ENCODE peak calls at places on chromosomes 16 and 17, in seven cellular contexts. D is astrocyte of the spinal cord, Q is AG04450, T is AG10803, P is fibroblast of the aortic adventitia, H is IMR-90, V is AG09309. O is an unnamed sample.

GRCh38 chr17:19713901-19714361 is 2.5 kb downstream of the SLC47A2 start:
- DNase-seq in D (no peak), Q (no peak), T (no peak), P (no peak), H (no peak), V (no peak), O (no peak)

GRCh38 chr17:50861822-50862528 is 4.2 kb downstream of the TOB1 start:
- DNase-seq in D (no peak), Q (no peak), T (peak), P (no peak), H (no peak), V (no peak), O (no peak)

GRCh38 chr17:57050303-57050702 is 34.7 kb upstream of the AKAP1 start:
- DNase-seq in D (no peak), Q (no peak), T (no peak), P (no peak), H (no peak), V (no peak), O (no peak)

GRCh38 chr17:48541574-48542113 is 3.3 kb downstream of the HOXB2 start:
- DNase-seq in D (peak), Q (no peak), T (peak), P (peak), H (peak), V (no peak), O (no peak)

GRCh38 chr17:34639706-34640425 is 60.5 kb downstream of the TMEM132E start:
- DNase-seq in D (no peak), Q (no peak), T (no peak), P (no peak), H (no peak), V (no peak), O (no peak)

GRCh38 chr16:61862221-61862620 is 174.0 kb downstream of the CDH8 start:
- DNase-seq in D (no peak), Q (no peak), T (no peak), P (no peak), H (no peak), V (no peak), O (no peak)

GRCh38 chr16:4475880-4476790 is at the start of gene HMOX2:
- DNase-seq in D (peak), Q (no peak), T (peak), P (peak), H (peak), V (no peak), O (peak)

GRCh38 chr16:54522596-54522995 is 236.0 kb upstream of the IRX3 start:
- DNase-seq in D (peak), Q (no peak), T (no peak), P (no peak), H (no peak), V (no peak), O (no peak)

GRCh38 chr17:78999947-79000395 is 9.6 kb downstream of the CANT1 start:
- DNase-seq in D (no peak), Q (no peak), T (no peak), P (no peak), H (no peak), V (no peak), O (no peak)

GRCh38 chr17:12180644-12181261 is 160.1 kb downstream of the MAP2K4 start:
- DNase-seq in D (peak), Q (peak), T (peak), P (peak), H (peak), V (peak), O (peak)

GRCh38 chr17:51869387-51869786 is 289.1 kb downstream of the CA10 start:
- DNase-seq in D (no peak), Q (no peak), T (no peak), P (no peak), H (no peak), V (no peak), O (no peak)

GRCh38 chr17:79850571-79851460 is 11.6 kb upstream of the CBX4 start:
- DNase-seq in D (peak), Q (no peak), T (peak), P (peak), H (peak), V (no peak), O (no peak)

GRCh38 chr17:10699861-10700260 is 2.5 kb downstream of the ADPRM start:
- DNase-seq in D (no peak), Q (no peak), T (peak), P (no peak), H (no peak), V (no peak), O (no peak)

GRCh38 chr16:49165025-49165424 is 116.6 kb downstream of the CBLN1 start:
- DNase-seq in D (no peak), Q (no peak), T (no peak), P (no peak), H (no peak), V (no peak), O (no peak)

GRCh38 chr16:68235882-68236803 is at the start of gene ESRP2:
- DNase-seq in D (no peak), Q (no peak), T (no peak), P (no peak), H (no peak), V (no peak), O (no peak)

GRCh38 chr17:6789146-6789545 is 13.1 kb downstream of the FBXO39 start:
- DNase-seq in D (no peak), Q (no peak), T (no peak), P (no peak), H (no peak), V (no peak), O (no peak)

GRCh38 chr17:17749921-17750320 is 68.7 kb downstream of the RAI1 start:
- DNase-seq in D (peak), Q (no peak), T (peak), P (peak), H (peak), V (no peak), O (no peak)

GRCh38 chr17:75113798-75114551 is 4.2 kb downstream of the ARMC7 start:
- DNase-seq in D (peak), Q (peak), T (peak), P (peak), H (peak), V (peak), O (peak)

GRCh38 chr17:74108126-74108705 is 95.3 kb upstream of the RPL38 start:
- DNase-seq in D (no peak), Q (no peak), T (no peak), P (no peak), H (no peak), V (no peak), O (no peak)

GRCh38 chr16:77736879-77737278 is 14.6 kb downstream of the NUDT7 start:
- DNase-seq in D (no peak), Q (no peak), T (no peak), P (no peak), H (no peak), V (no peak), O (no peak)

GRCh38 chr16:20102021-20102420 is 28.3 kb upstream of the GPR139 start:
- DNase-seq in D (no peak), Q (no peak), T (no peak), P (no peak), H (no peak), V (no peak), O (no peak)

GRCh38 chr17:9360610-9361571 is 214.7 kb downstream of the STX8 start:
- DNase-seq in D (peak), Q (peak), T (peak), P (peak), H (peak), V (peak), O (no peak)

GRCh38 chr17:51322390-51323029 is 62.2 kb downstream of the UTP18 start:
- DNase-seq in D (no peak), Q (no peak), T (peak), P (peak), H (peak), V (peak), O (no peak)

GRCh38 chr16:80527297-80527696 is 13.5 kb upstream of the DYNLRB2 start:
- DNase-seq in D (peak), Q (no peak), T (peak), P (peak), H (peak), V (no peak), O (no peak)
- TF ChIP-seq CTCF in D (peak), Q (peak), T (peak), P (peak), H (peak), V (peak), O (peak)

GRCh38 chr16:88771294-88771772 is 13.7 kb downstream of the PIEZO1 start:
- DNase-seq in D (no peak), Q (no peak), T (no peak), P (no peak), H (no peak), V (no peak), O (no peak)

GRCh38 chr16:88772871-88773811 is 11.9 kb downstream of the PIEZO1 start:
- DNase-seq in D (peak), Q (peak), T (peak), P (peak), H (peak), V (peak), O (peak)

GRCh38 chr16:88769617-88770458 is 15.2 kb downstream of the PIEZO1 start:
- DNase-seq in D (peak), Q (no peak), T (no peak), P (no peak), H (no peak), V (no peak), O (no peak)

GRCh38 chr16:88768041-88768876 is 16.8 kb downstream of the PIEZO1 start:
- DNase-seq in D (peak), Q (no peak), T (peak), P (peak), H (peak), V (no peak), O (no peak)

DNA sequence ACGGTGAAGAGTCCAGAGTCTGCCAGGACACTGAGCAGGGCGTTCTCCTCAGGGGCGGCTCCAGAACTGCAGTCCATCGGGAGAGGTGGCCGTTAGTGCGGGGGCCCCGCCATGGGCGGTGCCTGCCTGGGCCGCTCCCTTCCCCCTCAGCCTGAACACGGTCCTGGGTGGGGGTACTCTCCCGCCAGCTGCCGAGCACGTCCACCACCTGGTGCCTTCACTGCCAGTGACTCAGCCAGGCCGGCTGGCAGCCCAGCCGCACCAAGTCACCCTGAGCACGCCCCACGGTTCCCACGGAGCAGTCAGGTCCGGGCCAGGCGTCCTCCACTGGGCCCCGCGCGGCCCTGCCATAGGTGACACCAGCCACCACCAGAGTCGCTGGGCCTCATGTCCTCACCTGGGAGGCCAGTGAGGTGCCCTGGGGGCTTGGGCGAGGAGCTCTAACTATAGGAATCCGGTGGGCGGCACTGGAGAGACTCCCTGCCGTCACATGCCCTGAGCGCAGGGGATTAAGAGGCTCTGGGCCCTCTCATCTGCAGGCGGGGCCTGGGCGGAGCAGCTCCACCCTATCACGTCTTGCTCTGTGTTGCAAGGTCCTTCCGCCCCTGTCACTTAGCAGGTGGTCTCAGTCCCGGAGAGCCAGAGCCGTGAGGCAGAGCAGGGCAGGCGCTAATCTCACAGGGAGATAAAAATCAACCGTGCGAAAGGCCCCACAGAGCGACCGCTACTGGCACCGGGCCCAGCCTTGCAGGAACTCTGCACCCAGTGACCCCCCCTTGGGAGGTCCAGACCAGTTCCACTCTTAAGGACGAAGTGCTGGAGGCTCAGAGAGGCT is 14.3 kb downstream of the PIEZO1 start:
- DNase-seq in D (peak), Q (peak), T (no peak), P (no peak), H (peak), V (no peak), O (no peak)
- H3K4me3 ChIP-seq in D (no peak), Q (peak), T (no peak), P (no peak), H (no peak), V (no peak), O (no peak)

GRCh38 chr16:10980811-10981210 is 36.4 kb downstream of the CLEC16A start:
- DNase-seq in D (no peak), Q (no peak), T (no peak), P (no peak), H (no peak), V (no peak), O (no peak)

GRCh38 chr16:10983175-10983558 is 38.8 kb downstream of the CLEC16A start:
- DNase-seq in D (no peak), Q (no peak), T (no peak), P (no peak), H (no peak), V (no peak), O (no peak)

GRCh38 chr16:10982430-10983174 is 38.2 kb downstream of the CLEC16A start:
- DNase-seq in D (no peak), Q (no peak), T (no peak), P (no peak), H (peak), V (no peak), O (no peak)

GRCh38 chr16:10979717-10980601 is 35.6 kb downstream of the CLEC16A start:
- DNase-seq in D (peak), Q (no peak), T (peak), P (peak), H (no peak), V (no peak), O (no peak)

GRCh38 chr16:10981697-10982216 is 37.4 kb downstream of the CLEC16A start:
- DNase-seq in D (no peak), Q (no peak), T (no peak), P (no peak), H (no peak), V (no peak), O (no peak)
- TF ChIP-seq CTCF in D (peak), Q (peak), T (peak), P (peak), H (peak), V (peak), O (peak)

GRCh38 chr17:33438578-33438977 is 145.5 kb upstream of the ASIC2 start:
- DNase-seq in D (no peak), Q (no peak), T (no peak), P (no peak), H (no peak), V (no peak), O (no peak)

GRCh38 chr17:33447090-33447489 is 154.0 kb upstream of the ASIC2 start:
- DNase-seq in D (no peak), Q (no peak), T (no peak), P (no peak), H (no peak), V (no peak), O (no peak)

GRCh38 chr17:33438136-33438535 is 145.0 kb upstream of the ASIC2 start:
- DNase-seq in D (no peak), Q (no peak), T (peak), P (no peak), H (no peak), V (no peak), O (no peak)

GRCh38 chr17:33444731-33445130 is 151.6 kb upstream of the ASIC2 start:
- DNase-seq in D (no peak), Q (no peak), T (no peak), P (no peak), H (no peak), V (no peak), O (no peak)

DNA sequence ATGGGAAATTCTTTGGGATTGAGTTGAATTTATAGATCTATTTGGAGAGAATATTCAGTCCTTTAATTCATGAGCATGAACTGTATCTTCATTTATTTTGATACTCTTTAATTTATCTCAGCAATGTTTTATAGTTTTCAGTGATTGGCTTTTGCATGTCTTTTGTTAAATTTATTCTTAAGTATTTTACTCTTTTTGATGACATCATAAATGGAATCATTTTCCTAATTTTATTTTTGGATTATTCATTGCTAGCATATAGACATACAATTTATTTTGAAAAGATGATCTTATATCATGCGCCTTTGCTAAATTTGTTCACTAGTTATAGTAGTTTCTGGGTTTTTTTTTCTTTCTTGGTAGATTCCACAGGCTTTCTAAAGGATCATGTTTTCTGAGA is 149.2 kb upstream of the ASIC2 start:
- DNase-seq in D (no peak), Q (no peak), T (no peak), P (no peak), H (no peak), V (no peak), O (no peak)
- H3K4me3 ChIP-seq in D (no peak), Q (no peak), T (no peak), P (no peak), H (no peak), V (no peak), O (no peak)

GRCh38 chr16:47019563-47019962 is 46.1 kb upstream of the DNAJA2 start:
- DNase-seq in D (peak), Q (no peak), T (no peak), P (no peak), H (no peak), V (no peak), O (no peak)
- TF ChIP-seq CTCF in D (peak), Q (peak), T (peak), P (peak), H (peak), V (peak), O (no peak)